ENCODE peak calls at places on chromosome 22, in five cellular contexts. J is stimulated activated CD4-positive, alpha-beta T cell treated with anti-CD3 and anti-CD28 coated beads, Interleukin-4, amount 100 ng/mL, for 48 hours; A is astrocyte of the hippocampus; H is effector memory CD8-positive, alpha-beta T cell; I is A549. B is an unnamed sample.

GRCh38 chr22:38949889-38950405 is 7.5 kb upstream of the APOBEC3A start:
- DNase-seq in A (no peak), I (no peak), J (no peak), H (no peak), B (no peak)

GRCh38 chr22:36331912-36332622 is 55.7 kb downstream of the MYH9 start:
- DNase-seq in A (peak; percentile 68), I (peak; percentile 18), J (peak; percentile 47), H (peak; percentile 61), B (peak; percentile 65)

GRCh38 chr22:30829901-30830550 is 135.4 kb downstream of the OSBP2 start:
- DNase-seq in A (peak; percentile 65), I (peak; percentile 85), J (no peak), H (no peak), B (no peak)

GRCh38 chr22:45082795-45083194 is 73.0 kb upstream of the PHF21B start:
- DNase-seq in J (no peak), I (no peak), H (no peak), A (no peak), B (no peak)

GRCh38 chr22:20551805-20552449 is 44.5 kb downstream of the MED15 start:
- DNase-seq in J (peak; percentile 59), H (no peak), A (peak; percentile 35), I (no peak), B (no peak)

GRCh38 chr22:33895444-33895843 is 24.8 kb downstream of the LARGE1 start:
- DNase-seq in H (no peak), J (no peak), A (no peak), I (no peak), B (no peak)

GRCh38 chr22:44472583-44472982 is 25.4 kb downstream of the RTL6 start:
- DNase-seq in I (no peak), A (no peak), J (no peak), H (no peak), B (no peak)

GRCh38 chr22:35310556-35311550 is 11.2 kb downstream of the TOM1 start:
- DNase-seq in H (no peak), I (no peak), J (no peak), A (no peak), B (peak; percentile 14)

GRCh38 chr22:31496735-31497146 is 405 bp downstream of the SFI1 start:
- DNase-seq in I (no peak), J (peak; percentile 21), A (no peak), H (peak; percentile 30), B (no peak)

GRCh38 chr22:43128928-43129424 is 14.2 kb downstream of the MCAT start:
- DNase-seq in I (no peak), H (no peak), J (no peak), A (no peak), B (no peak)

GRCh38 chr22:30247561-30247960 is 1.0 kb upstream of the LIF start:
- DNase-seq in H (no peak), I (no peak), A (peak; percentile 13), J (no peak), B (no peak)

GRCh38 chr22:46490538-46490937 is 46.9 kb downstream of the CELSR1 start:
- DNase-seq in H (no peak), A (no peak), J (no peak), I (no peak), B (no peak)

GRCh38 chr22:18970180-18970947 is 34.3 kb upstream of the PRODH start:
- DNase-seq in J (peak; percentile 3), H (no peak), A (peak; percentile 57), I (peak; percentile 12), B (no peak)

GRCh38 chr22:28810839-28811491 is 10.6 kb upstream of the XBP1 start:
- DNase-seq in J (no peak), H (peak; percentile 21), I (no peak), A (no peak), B (peak; percentile 64)

GRCh38 chr22:33405194-33405593 is 347.0 kb upstream of the SYN3 start:
- DNase-seq in H (no peak), A (peak; percentile 61), J (no peak), I (no peak), B (no peak)

GRCh38 chr22:38724176-38724575 is 18.4 kb downstream of the GTPBP1 start:
- DNase-seq in I (no peak), J (no peak), H (no peak), A (no peak), B (no peak)

GRCh38 chr22:36366291-36366708 is 21.5 kb downstream of the MYH9 start:
- DNase-seq in I (no peak), A (peak; percentile 60), J (no peak), H (no peak), B (no peak)

GRCh38 chr22:46487318-46487717 is 50.1 kb downstream of the CELSR1 start:
- DNase-seq in A (no peak), H (no peak), J (no peak), I (no peak), B (no peak)

GRCh38 chr22:24066872-24067271 is 55.8 kb downstream of the CABIN1 start:
- DNase-seq in H (no peak), J (no peak), I (no peak), A (no peak), B (no peak)

GRCh38 chr22:19709063-19709769 is 5.1 kb upstream of the SEPTIN5 start:
- DNase-seq in H (no peak), J (no peak), I (no peak), A (no peak), B (no peak)

GRCh38 chr22:37328017-37328416 is 45.7 kb downstream of the CYTH4 start:
- DNase-seq in J (no peak), I (no peak), A (peak; percentile 48), H (no peak), B (no peak)

GRCh38 chr22:37777122-37777687 is 30.5 kb upstream of the GCAT start:
- DNase-seq in I (no peak), H (no peak), A (peak; percentile 91), J (no peak), B (no peak)

GRCh38 chr22:25903294-25903693 is 161.3 kb downstream of the MYO18B start:
- DNase-seq in H (no peak), I (no peak), A (no peak), J (peak; percentile 1), B (no peak)

B was measured in central memory CD4-positive, alpha-beta T cell.